ENCODE peak calls at places on chromosome 3, in ten cellular contexts. R is right lobe of liver, F is breast epithelium, X is neural progenitor cell, B is adrenal gland, K is osteoblast, Z is Karpas-422, M is A549, G is GM23248, D is lung. I is an unnamed sample.

GRCh38 chr3:77149382-77149781 is 109.5 kb downstream of the ROBO2 start:
- DNase-seq in R (no peak), F (no peak), X (no peak), B (no peak), K (no peak), Z (no peak), M (no peak), G (no peak), D (no peak), I (no peak)

GRCh38 chr3:77795013-77795412 is 755.1 kb downstream of the ROBO2 start:
- DNase-seq in R (no peak), F (no peak), X (peak; percentile 33), B (no peak), K (no peak), Z (no peak), M (no peak), G (no peak), D (no peak), I (no peak)

GRCh38 chr3:33221241-33221640 is 2.6 kb upstream of the SUSD5 start:
- DNase-seq in R (no peak), F (no peak), X (no peak), B (no peak), K (no peak), Z (no peak), M (no peak), G (no peak), D (no peak), I (no peak)

GRCh38 chr3:146155022-146155421 is 6.0 kb downstream of the PLOD2 start:
- DNase-seq in R (no peak), F (no peak), X (no peak), B (no peak), K (no peak), Z (no peak), M (no peak), G (no peak), D (no peak), I (no peak)

GRCh38 chr3:13963137-13963886 is 83.4 kb upstream of the WNT7A start:
- DNase-seq in R (no peak), F (no peak), X (no peak), B (no peak), K (no peak), Z (no peak), M (no peak), G (no peak), D (no peak), I (no peak)

GRCh38 chr3:58355174-58355573 is 22.5 kb downstream of the PXK start:
- DNase-seq in R (no peak), F (no peak), X (no peak), B (no peak), K (no peak), Z (peak; percentile 89), M (no peak), G (no peak), D (no peak), I (no peak)

GRCh38 chr3:15420871-15421270 is 6.5 kb downstream of the METTL6 start:
- DNase-seq in R (no peak), F (no peak), X (no peak), B (no peak), K (no peak), Z (no peak), M (no peak), G (peak; percentile 64), D (no peak), I (no peak)

GRCh38 chr3:37040231-37040630 is 46.9 kb downstream of the MLH1 start:
- DNase-seq in R (no peak), F (no peak), X (no peak), B (no peak), K (no peak), Z (no peak), M (no peak), G (peak; percentile 45), D (no peak), I (no peak)

GRCh38 chr3:29409409-29409808 is 128.5 kb downstream of the RBMS3 start:
- DNase-seq in R (no peak), F (no peak), X (no peak), B (no peak), K (peak; percentile 64), Z (no peak), M (no peak), G (peak; percentile 65), D (no peak), I (no peak)

GRCh38 chr3:113736548-113737089 is 9.4 kb downstream of the NAA50 start:
- DNase-seq in R (no peak), F (no peak), X (peak; percentile 45), B (peak; percentile 51), K (peak; percentile 65), Z (peak; percentile 88), M (peak; percentile 57), G (peak; percentile 79), D (no peak), I (no peak)

GRCh38 chr3:104933981-104934380 is 432.7 kb upstream of the ALCAM start:
- DNase-seq in R (no peak), F (no peak), X (no peak), B (no peak), K (no peak), Z (no peak), M (no peak), G (peak; percentile 22), D (no peak), I (no peak)

DNA sequence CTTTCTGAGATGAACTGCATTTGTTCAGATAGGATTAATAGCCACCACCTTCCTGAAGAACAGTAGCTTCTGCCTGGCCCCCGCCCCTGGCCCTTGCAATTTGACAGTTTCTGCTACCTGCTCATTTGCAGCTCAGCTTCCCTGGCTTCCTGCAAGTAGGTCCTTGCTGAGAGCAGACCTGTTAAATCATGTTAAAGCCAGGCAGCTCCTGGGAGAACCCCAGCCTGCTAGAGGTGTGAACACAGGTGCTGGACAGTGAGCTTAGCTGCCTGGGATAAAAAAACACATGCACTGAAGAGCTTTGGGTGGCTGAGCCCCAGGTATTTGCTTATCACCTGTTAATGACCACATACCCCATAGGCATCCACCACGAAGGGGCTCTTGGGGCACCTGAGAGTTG is 143.4 kb downstream of the PTPRG start:
- DNase-seq in R (no peak), F (no peak), X (no peak), B (no peak), K (no peak), Z (no peak), M (no peak), G (no peak), D (no peak), I (no peak)
- H3K4me1 ChIP-seq in R (no peaks in the 10 kb centered on the region), F (no peaks in the 10 kb centered on the region), X (peaks cover 34% of the 10 kb centered on the region), B (no peaks in the 10 kb centered on the region), K (peaks cover 3% of the 10 kb centered on the region), Z (no peaks in the 10 kb centered on the region), M (no peaks in the 10 kb centered on the region), G (no peaks in the 10 kb centered on the region), D (peaks cover 7% of the 10 kb centered on the region), I (no peaks in the 10 kb centered on the region)

GRCh38 chr3:124246366-124246765 is 254.4 kb upstream of the ROPN1 start:
- DNase-seq in R (no peak), F (no peak), X (no peak), B (no peak), K (no peak), Z (no peak), M (no peak), G (no peak), D (no peak), I (no peak)

GRCh38 chr3:124248471-124249028 is 256.6 kb upstream of the ROPN1 start:
- DNase-seq in R (peak; percentile 74), F (no peak), X (no peak), B (peak; percentile 83), K (peak; percentile 80), Z (no peak), M (peak; percentile 54), G (peak; percentile 91), D (no peak), I (peak; percentile 41)

GRCh38 chr3:124246949-124247348 is 255.0 kb upstream of the ROPN1 start:
- DNase-seq in R (peak; percentile 55), F (no peak), X (peak; percentile 40), B (no peak), K (no peak), Z (peak; percentile 61), M (peak; percentile 52), G (peak; percentile 32), D (no peak), I (no peak)

DNA sequence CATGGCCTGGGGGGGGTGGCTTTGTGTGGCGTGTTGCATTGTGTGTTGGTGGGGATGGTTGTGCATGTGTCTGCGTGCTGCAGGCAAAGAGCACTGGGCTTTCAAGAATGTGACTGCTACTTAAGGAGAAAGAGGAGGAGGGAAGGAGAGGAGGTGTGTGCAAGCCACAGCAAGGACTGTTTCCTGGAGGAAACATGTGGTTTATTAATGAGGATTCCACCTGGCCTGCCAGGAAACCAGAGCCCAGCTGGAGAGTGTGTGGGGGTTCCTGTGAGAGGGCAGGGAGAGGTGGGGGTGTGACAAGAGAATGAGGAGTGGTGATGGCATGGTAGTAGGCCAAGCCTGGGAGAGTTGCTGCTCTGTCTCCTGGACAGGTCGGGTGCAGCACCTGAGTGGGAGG is 258.1 kb upstream of the ROPN1 start:
- DNase-seq in R (no peak), F (no peak), X (no peak), B (no peak), K (no peak), Z (no peak), M (no peak), G (no peak), D (no peak), I (no peak)
- H3K4me1 ChIP-seq in R (no peaks in the 10 kb centered on the region), F (no peaks in the 10 kb centered on the region), X (peaks cover 6% of the 10 kb centered on the region), B (peaks cover 20% of the 10 kb centered on the region), K (peaks cover 14% of the 10 kb centered on the region), Z (no peaks in the 10 kb centered on the region), M (peaks cover 18% of the 10 kb centered on the region), G (peaks cover 18% of the 10 kb centered on the region), D (peaks cover 16% of the 10 kb centered on the region), I (peaks cover 4% of the 10 kb centered on the region)

DNA sequence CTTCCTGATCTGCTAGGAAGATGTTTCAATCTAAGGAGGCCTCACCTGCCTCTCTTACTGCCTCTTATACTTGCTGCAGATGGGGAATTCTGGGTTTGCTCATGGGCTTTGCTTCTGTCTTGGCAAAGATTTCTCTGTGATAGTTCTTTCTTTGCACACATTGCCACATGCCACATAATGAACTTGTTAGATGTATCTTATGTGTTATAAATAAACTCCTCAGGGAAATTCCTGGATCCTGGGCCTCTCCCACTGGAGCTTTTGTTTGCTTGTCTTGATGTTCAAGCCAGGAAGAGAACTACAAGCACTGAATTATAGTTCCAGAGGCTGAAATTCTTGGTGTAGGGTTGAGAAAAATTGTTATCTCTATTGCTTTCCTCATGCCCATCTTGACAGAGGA is 12.2 kb downstream of the RTP1 start:
- DNase-seq in R (no peak), F (no peak), X (no peak), B (no peak), K (no peak), Z (no peak), M (no peak), G (peak; percentile 34), D (no peak), I (no peak)
- H3K4me1 ChIP-seq in R (no peaks in the 10 kb centered on the region), F (peaks cover 7% of the 10 kb centered on the region), X (peaks cover 12% of the 10 kb centered on the region), B (no peaks in the 10 kb centered on the region), K (peaks cover 36% of the 10 kb centered on the region), Z (no peaks in the 10 kb centered on the region), M (no peaks in the 10 kb centered on the region), G (peaks cover 54% of the 10 kb centered on the region), D (peaks cover 1% of the 10 kb centered on the region), I (peaks cover 14% of the 10 kb centered on the region)

GRCh38 chr3:133542871-133543270 is 30.6 kb upstream of the CDV3 start:
- DNase-seq in R (no peak), F (no peak), X (no peak), B (no peak), K (peak; percentile 57), Z (no peak), M (no peak), G (peak; percentile 8), D (no peak), I (no peak)
- H3K4me1 ChIP-seq in R (peaks cover 16% of the 10 kb centered on the region), F (no peaks in the 10 kb centered on the region), X (peaks cover 7% of the 10 kb centered on the region), B (peaks cover 8% of the 10 kb centered on the region), K (peaks cover 20% of the 10 kb centered on the region), Z (peaks cover 9% of the 10 kb centered on the region), M (peaks cover 27% of the 10 kb centered on the region), G (peaks cover 23% of the 10 kb centered on the region), D (peaks cover 6% of the 10 kb centered on the region), I (no peaks in the 10 kb centered on the region)